ENCODE peak calls at places on chromosomes 12 and 14, in nine cellular contexts. One of them, this sample, is unnamed.
A peak's percentile ranks its signal among the peaks of the same experiment; 100 is the strongest.

GRCh38 chr12:122891661-122892525 is 4.0 kb downstream of the VPS37B start:
- DNase-seq in AG08396: no peak
- DNase-seq in GM10248: no peak
- DNase-seq in stimulated activated CD8-positive, alpha-beta memory T cell treated with anti-CD3 and anti-CD28 coated beads, Interleukin-2, amount 100 ng/mL, for 1 hour: no peak
- DNase-seq in upper lobe of right lung: no peak
- DNase-seq in NCI-H1694 treated with DMSO at 0.1 percent for 48 hours: no peak
- DNase-seq in T-cell: no peak
- DNase-seq in NCI-H1092: no peak
- DNase-seq in mesothelial cell of epicardium: no peak
- DNase-seq in this sample: no peak

GRCh38 chr12:2306686-2307249 is 254.0 kb downstream of the CACNA1C start:
- DNase-seq in T-cell: no peak
- DNase-seq in NCI-H1092: no peak
- DNase-seq in upper lobe of right lung: no peak
- DNase-seq in GM10248: no peak
- DNase-seq in AG08396: no peak
- DNase-seq in stimulated activated CD8-positive, alpha-beta memory T cell treated with anti-CD3 and anti-CD28 coated beads, Interleukin-2, amount 100 ng/mL, for 1 hour: no peak
- DNase-seq in mesothelial cell of epicardium: no peak
- DNase-seq in NCI-H1694 treated with DMSO at 0.1 percent for 48 hours: no peak
- DNase-seq in this sample: no peak

GRCh38 chr14:68924392-68925158 is 54.5 kb downstream of the ACTN1 start:
- DNase-seq in mesothelial cell of epicardium: no peak
- DNase-seq in GM10248: no peak
- DNase-seq in NCI-H1092: no peak
- DNase-seq in T-cell: no peak
- DNase-seq in AG08396: peak; percentile 44
- DNase-seq in upper lobe of right lung: no peak
- DNase-seq in NCI-H1694 treated with DMSO at 0.1 percent for 48 hours: no peak
- DNase-seq in stimulated activated CD8-positive, alpha-beta memory T cell treated with anti-CD3 and anti-CD28 coated beads, Interleukin-2, amount 100 ng/mL, for 1 hour: no peak
- DNase-seq in this sample: no peak

GRCh38 chr12:2794736-2795289 is at the start of gene FKBP4:
- DNase-seq in upper lobe of right lung: peak; percentile 95
- DNase-seq in GM10248: peak; percentile 96
- DNase-seq in mesothelial cell of epicardium: peak; percentile 81
- DNase-seq in NCI-H1694 treated with DMSO at 0.1 percent for 48 hours: peak; percentile 18
- DNase-seq in T-cell: peak; percentile 89
- DNase-seq in AG08396: peak; percentile 97
- DNase-seq in NCI-H1092: peak; percentile 76
- DNase-seq in stimulated activated CD8-positive, alpha-beta memory T cell treated with anti-CD3 and anti-CD28 coated beads, Interleukin-2, amount 100 ng/mL, for 1 hour: peak; percentile 78
- DNase-seq in this sample: peak; percentile 81

GRCh38 chr14:79568566-79568965 is 642.7 kb downstream of the DIO2 start:
- DNase-seq in stimulated activated CD8-positive, alpha-beta memory T cell treated with anti-CD3 and anti-CD28 coated beads, Interleukin-2, amount 100 ng/mL, for 1 hour: no peak
- DNase-seq in upper lobe of right lung: no peak
- DNase-seq in mesothelial cell of epicardium: no peak
- DNase-seq in AG08396: no peak
- DNase-seq in NCI-H1092: no peak
- DNase-seq in NCI-H1694 treated with DMSO at 0.1 percent for 48 hours: no peak
- DNase-seq in T-cell: no peak
- DNase-seq in GM10248: no peak
- DNase-seq in this sample: no peak

GRCh38 chr12:58920102-58920955 is at the start of gene LRIG3:
- DNase-seq in NCI-H1092: peak; percentile 20
- DNase-seq in mesothelial cell of epicardium: peak; percentile 90
- DNase-seq in stimulated activated CD8-positive, alpha-beta memory T cell treated with anti-CD3 and anti-CD28 coated beads, Interleukin-2, amount 100 ng/mL, for 1 hour: no peak
- DNase-seq in NCI-H1694 treated with DMSO at 0.1 percent for 48 hours: peak; percentile 56
- DNase-seq in upper lobe of right lung: peak; percentile 94
- DNase-seq in GM10248: peak; percentile 76
- DNase-seq in T-cell: no peak
- DNase-seq in AG08396: peak; percentile 94
- DNase-seq in this sample: no peak

GRCh38 chr14:41925409-41925808 is 318.7 kb downstream of the LRFN5 start:
- DNase-seq in NCI-H1092: peak; percentile 20
- DNase-seq in T-cell: no peak
- DNase-seq in mesothelial cell of epicardium: no peak
- DNase-seq in upper lobe of right lung: no peak
- DNase-seq in GM10248: no peak
- DNase-seq in stimulated activated CD8-positive, alpha-beta memory T cell treated with anti-CD3 and anti-CD28 coated beads, Interleukin-2, amount 100 ng/mL, for 1 hour: no peak
- DNase-seq in NCI-H1694 treated with DMSO at 0.1 percent for 48 hours: peak; percentile 55
- DNase-seq in AG08396: no peak
- DNase-seq in this sample: no peak

GRCh38 chr12:87836190-87836589 is 193.0 kb downstream of the C12orf50 start:
- DNase-seq in NCI-H1694 treated with DMSO at 0.1 percent for 48 hours: no peak
- DNase-seq in T-cell: no peak
- DNase-seq in AG08396: no peak
- DNase-seq in NCI-H1092: no peak
- DNase-seq in upper lobe of right lung: no peak
- DNase-seq in GM10248: no peak
- DNase-seq in stimulated activated CD8-positive, alpha-beta memory T cell treated with anti-CD3 and anti-CD28 coated beads, Interleukin-2, amount 100 ng/mL, for 1 hour: no peak
- DNase-seq in mesothelial cell of epicardium: no peak
- DNase-seq in this sample: no peak

GRCh38 chr12:76183459-76184186 is 99.1 kb upstream of the NAP1L1 start:
- DNase-seq in NCI-H1092: no peak
- DNase-seq in NCI-H1694 treated with DMSO at 0.1 percent for 48 hours: no peak
- DNase-seq in T-cell: no peak
- DNase-seq in AG08396: peak; percentile 69
- DNase-seq in mesothelial cell of epicardium: no peak
- DNase-seq in upper lobe of right lung: no peak
- DNase-seq in GM10248: peak; percentile 38
- DNase-seq in stimulated activated CD8-positive, alpha-beta memory T cell treated with anti-CD3 and anti-CD28 coated beads, Interleukin-2, amount 100 ng/mL, for 1 hour: no peak
- DNase-seq in this sample: no peak

GRCh38 chr14:76697246-76697645 is 64.0 kb upstream of the VASH1 start:
- DNase-seq in NCI-H1694 treated with DMSO at 0.1 percent for 48 hours: no peak
- DNase-seq in AG08396: no peak
- DNase-seq in T-cell: no peak
- DNase-seq in GM10248: no peak
- DNase-seq in upper lobe of right lung: no peak
- DNase-seq in stimulated activated CD8-positive, alpha-beta memory T cell treated with anti-CD3 and anti-CD28 coated beads, Interleukin-2, amount 100 ng/mL, for 1 hour: no peak
- DNase-seq in NCI-H1092: no peak
- DNase-seq in mesothelial cell of epicardium: no peak
- DNase-seq in this sample: no peak

GRCh38 chr14:44961151-44961729 is 507 bp downstream of the KLHL28 start:
- DNase-seq in stimulated activated CD8-positive, alpha-beta memory T cell treated with anti-CD3 and anti-CD28 coated beads, Interleukin-2, amount 100 ng/mL, for 1 hour: peak; percentile 34
- DNase-seq in mesothelial cell of epicardium: peak; percentile 63
- DNase-seq in AG08396: peak; percentile 56
- DNase-seq in upper lobe of right lung: peak; percentile 80
- DNase-seq in GM10248: peak; percentile 45
- DNase-seq in NCI-H1092: peak; percentile 69
- DNase-seq in NCI-H1694 treated with DMSO at 0.1 percent for 48 hours: peak; percentile 37
- DNase-seq in T-cell: peak; percentile 56
- DNase-seq in this sample: peak; percentile 44

GRCh38 chr14:32134448-32135070 is 57.5 kb downstream of the ARHGAP5 start:
- DNase-seq in upper lobe of right lung: no peak
- DNase-seq in NCI-H1694 treated with DMSO at 0.1 percent for 48 hours: no peak
- DNase-seq in NCI-H1092: no peak
- DNase-seq in AG08396: no peak
- DNase-seq in T-cell: no peak
- DNase-seq in GM10248: no peak
- DNase-seq in stimulated activated CD8-positive, alpha-beta memory T cell treated with anti-CD3 and anti-CD28 coated beads, Interleukin-2, amount 100 ng/mL, for 1 hour: no peak
- DNase-seq in mesothelial cell of epicardium: no peak
- DNase-seq in this sample: no peak

GRCh38 chr12:11795910-11796459 is 146.5 kb downstream of the ETV6 start:
- DNase-seq in upper lobe of right lung: no peak
- DNase-seq in NCI-H1092: no peak
- DNase-seq in T-cell: no peak
- DNase-seq in GM10248: no peak
- DNase-seq in mesothelial cell of epicardium: no peak
- DNase-seq in stimulated activated CD8-positive, alpha-beta memory T cell treated with anti-CD3 and anti-CD28 coated beads, Interleukin-2, amount 100 ng/mL, for 1 hour: no peak
- DNase-seq in NCI-H1694 treated with DMSO at 0.1 percent for 48 hours: no peak
- DNase-seq in AG08396: peak; percentile 32
- DNase-seq in this sample: no peak

GRCh38 chr12:58148405-58148804 is 207.0 kb downstream of the ATP23 start:
- DNase-seq in T-cell: no peak
- DNase-seq in NCI-H1092: no peak
- DNase-seq in mesothelial cell of epicardium: no peak
- DNase-seq in GM10248: no peak
- DNase-seq in upper lobe of right lung: no peak
- DNase-seq in AG08396: no peak
- DNase-seq in stimulated activated CD8-positive, alpha-beta memory T cell treated with anti-CD3 and anti-CD28 coated beads, Interleukin-2, amount 100 ng/mL, for 1 hour: no peak
- DNase-seq in NCI-H1694 treated with DMSO at 0.1 percent for 48 hours: peak; percentile 86
- DNase-seq in this sample: no peak

This sample was measured in activated gamma-delta T cell treated with anti-CD3 and anti-CD28 coated beads, Interleukin-2, amount 50 U/mL, for 16 hours.